ENCODE peak calls at places on chromosome 9, in four cellular contexts. W is lower lobe of right lung, U is pons, A is neural crest cell. R is an unnamed sample.
A peak's percentile ranks its signal among the peaks of the same experiment; 100 is the strongest.

GRCh38 chr9:87662808-87663528 is 63.0 kb upstream of the CTSL start:
- DNase-seq in W (peak; percentile 81), U (peak; percentile 24), A (peak; percentile 86), R (peak; percentile 90)

GRCh38 chr9:135147938-135148337 is 60.5 kb downstream of the OLFM1 start:
- DNase-seq in W (no peak), U (no peak), A (no peak), R (no peak)

GRCh38 chr9:86128235-86128822 is 29.0 kb upstream of the GOLM1 start:
- DNase-seq in W (no peak), U (no peak), A (no peak), R (no peak)

GRCh38 chr9:136850866-136851775 is 1.0 kb upstream of the MAMDC4 start:
- DNase-seq in W (no peak), U (no peak), A (no peak), R (no peak)

GRCh38 chr9:125268394-125269013 is 6.9 kb downstream of the GAPVD1 start:
- DNase-seq in W (no peak), U (no peak), A (no peak), R (no peak)

GRCh38 chr9:35814841-35815543 is at the start of gene HINT2:
- DNase-seq in W (peak; percentile 98), U (peak; percentile 100), A (peak; percentile 89), R (peak; percentile 96)

GRCh38 chr9:114169940-114170791 is 14.8 kb downstream of the COL27A1 start:
- DNase-seq in W (no peak), U (no peak), A (no peak), R (no peak)

GRCh38 chr9:120643096-120643495 is 63.1 kb upstream of the CDK5RAP2 start:
- DNase-seq in W (no peak), U (peak; percentile 90), A (no peak), R (no peak)

GRCh38 chr9:136075134-136075841 is 19.8 kb downstream of the NACC2 start:
- DNase-seq in W (peak; percentile 39), U (no peak), A (no peak), R (no peak)

GRCh38 chr9:86043999-86044398 is 55.4 kb downstream of the GOLM1 start:
- DNase-seq in W (no peak), U (peak; percentile 45), A (no peak), R (no peak)

R was measured in nephron progenitor cell.